ENCODE peak calls at places on chromosomes 5 and 9, in eight cellular contexts. F is HCT116, N is heart left ventricle, W is A549, X is HepG2, M is IMR-90, G is right lobe of liver, Z is upper lobe of left lung. C is an unnamed sample.

GRCh38 chr5:141850183-141850768 is 27.9 kb downstream of the PCDH1 start:
- ATAC-seq in F (peak; percentile 8), N (peak; percentile 22), W (peak; percentile 40), X (no peak), M (peak; percentile 24), G (peak; percentile 26), Z (peak; percentile 69), C (peak; percentile 17)

GRCh38 chr9:19114680-19115270 is 12.1 kb upstream of the HAUS6 start:
- ATAC-seq in F (no peak), N (no peak), W (no peak), X (peak; percentile 2), M (peak; percentile 24), G (peak; percentile 2), Z (no peak), C (no peak)

GRCh38 chr9:133134419-133135190 is 13.6 kb upstream of the RALGDS start:
- ATAC-seq in F (peak; percentile 1), N (no peak), W (no peak), X (no peak), M (no peak), G (no peak), Z (no peak), C (no peak)

GRCh38 chr5:105616599-105616998 is 2054.0 kb upstream of the NUDT12 start:
- ATAC-seq in F (no peak), N (no peak), W (no peak), X (no peak), M (no peak), G (no peak), Z (no peak), C (no peak)

GRCh38 chr9:100091650-100092049 is 7.2 kb downstream of the ERP44 start:
- ATAC-seq in F (no peak), N (no peak), W (no peak), X (no peak), M (no peak), G (no peak), Z (no peak), C (no peak)

GRCh38 chr9:127007638-127008037 is 93.1 kb downstream of the RALGPS1 start:
- ATAC-seq in F (no peak), N (no peak), W (no peak), X (no peak), M (no peak), G (no peak), Z (no peak), C (no peak)

GRCh38 chr9:129036923-129037766 is 719 bp downstream of the MIGA2 start:
- ATAC-seq in F (no peak), N (no peak), W (peak; percentile 11), X (peak; percentile 61), M (no peak), G (no peak), Z (no peak), C (no peak)

GRCh38 chr9:105051897-105052296 is 123.9 kb upstream of the ABCA1 start:
- ATAC-seq in F (no peak), N (no peak), W (no peak), X (no peak), M (no peak), G (no peak), Z (peak; percentile 52), C (no peak)

GRCh38 chr9:134571946-134572914 is 69.4 kb upstream of the COL5A1 start:
- ATAC-seq in F (peak; percentile 60), N (no peak), W (peak; percentile 72), X (peak; percentile 80), M (no peak), G (no peak), Z (peak; percentile 41), C (no peak)

GRCh38 chr5:133400831-133401351 is 211.4 kb downstream of the FSTL4 start:
- ATAC-seq in F (no peak), N (no peak), W (no peak), X (no peak), M (no peak), G (no peak), Z (no peak), C (no peak)

GRCh38 chr9:31394040-31394473 is 990.4 kb upstream of the ACO1 start:
- ATAC-seq in F (no peak), N (no peak), W (no peak), X (no peak), M (no peak), G (no peak), Z (no peak), C (no peak)

GRCh38 chr9:35546853-35547252 is 56.9 kb downstream of the RUSC2 start:
- ATAC-seq in F (no peak), N (no peak), W (peak; percentile 23), X (no peak), M (no peak), G (peak; percentile 15), Z (peak; percentile 13), C (peak; percentile 7)

GRCh38 chr5:75337366-75338021 is 474 bp downstream of the HMGCR start:
- ATAC-seq in F (peak; percentile 2), N (no peak), W (peak; percentile 12), X (peak; percentile 0), M (peak; percentile 8), G (peak; percentile 3), Z (peak; percentile 33), C (peak; percentile 1)

GRCh38 chr9:121619989-121620673 is 31.3 kb upstream of the DAB2IP start:
- ATAC-seq in F (no peak), N (peak; percentile 61), W (no peak), X (no peak), M (no peak), G (peak; percentile 50), Z (no peak), C (peak; percentile 71)

GRCh38 chr5:112532654-112533314 is 113.7 kb upstream of the EPB41L4A start:
- ATAC-seq in F (no peak), N (no peak), W (no peak), X (no peak), M (no peak), G (no peak), Z (peak; percentile 34), C (no peak)

GRCh38 chr5:143713331-143714032 is 98.5 kb upstream of the HMHB1 start:
- ATAC-seq in F (no peak), N (no peak), W (no peak), X (no peak), M (peak; percentile 46), G (no peak), Z (peak; percentile 58), C (no peak)

GRCh38 chr5:152689275-152689711 is 284.2 kb upstream of the NMUR2 start:
- ATAC-seq in F (no peak), N (no peak), W (no peak), X (no peak), M (no peak), G (no peak), Z (no peak), C (no peak)

GRCh38 chr5:39765381-39765780 is 340.6 kb upstream of the DAB2 start:
- ATAC-seq in F (no peak), N (no peak), W (no peak), X (no peak), M (peak; percentile 18), G (no peak), Z (peak; percentile 37), C (no peak)

GRCh38 chr9:91500509-91501011 is 76.9 kb upstream of the NFIL3 start:
- ATAC-seq in F (peak; percentile 84), N (no peak), W (peak; percentile 97), X (no peak), M (peak; percentile 89), G (no peak), Z (peak; percentile 86), C (no peak)

GRCh38 chr9:101029300-101030021 is 934 bp downstream of the PLPPR1 start:
- ATAC-seq in F (no peak), N (no peak), W (no peak), X (peak; percentile 31), M (no peak), G (peak; percentile 4), Z (no peak), C (no peak)

GRCh38 chr9:132586830-132587483 is 4.6 kb downstream of the BARHL1 start:
- ATAC-seq in F (no peak), N (no peak), W (no peak), X (no peak), M (no peak), G (no peak), Z (no peak), C (no peak)

GRCh38 chr5:150600951-150601773 is 39.3 kb upstream of the SYNPO start:
- ATAC-seq in F (no peak), N (no peak), W (no peak), X (no peak), M (no peak), G (peak; percentile 6), Z (no peak), C (no peak)

GRCh38 chr5:132073231-132074013 is at the start of gene CSF2:
- ATAC-seq in F (peak; percentile 30), N (no peak), W (peak; percentile 44), X (peak; percentile 61), M (peak; percentile 28), G (peak; percentile 25), Z (no peak), C (no peak)

DNA sequence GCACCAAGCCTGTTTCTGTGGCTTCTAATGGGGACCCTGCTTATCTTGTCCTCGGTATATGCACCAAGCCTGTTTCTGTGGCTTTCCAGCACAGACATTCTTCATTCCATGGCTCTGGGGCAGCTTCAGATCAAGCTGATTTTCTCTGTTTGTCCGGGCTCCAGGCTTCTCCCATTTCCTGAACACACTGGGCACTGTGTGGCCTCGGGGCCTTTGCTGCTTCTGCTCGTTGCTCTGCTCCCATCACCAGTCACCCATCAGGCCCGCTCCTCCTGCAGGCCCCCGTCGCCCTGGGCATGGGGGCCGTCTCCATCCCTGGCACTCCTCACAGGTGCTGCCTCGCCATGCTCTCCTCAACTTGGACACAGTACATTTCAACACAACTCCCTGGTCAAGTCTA is 30.6 kb downstream of the ZNF354A start:
- ATAC-seq in F (no peak), N (no peak), W (no peak), X (no peak), M (no peak), G (no peak), Z (no peak), C (no peak)
- H3K9me3 ChIP-seq in F (no peaks in the 10 kb centered on the region), N (peaks cover 33% of the 10 kb centered on the region), W (peaks cover 38% of the 10 kb centered on the region), X (peaks cover 9% of the 10 kb centered on the region), M (peaks cover 37% of the 10 kb centered on the region), G (no peaks in the 10 kb centered on the region), Z (peaks cover 19% of the 10 kb centered on the region), C (peaks cover 57% of the 10 kb centered on the region)

GRCh38 chr9:5493597-5494511 is 16.5 kb upstream of the PDCD1LG2 start:
- ATAC-seq in F (no peak), N (no peak), W (peak; percentile 78), X (no peak), M (peak; percentile 90), G (peak; percentile 85), Z (peak; percentile 87), C (peak; percentile 58)
- TF ChIP-seq POLR2A in F (no peak), N (no peak), W (no peak), X (no peak), M (no peak), G (no peak), Z (no peak), C (no peak)

DNA sequence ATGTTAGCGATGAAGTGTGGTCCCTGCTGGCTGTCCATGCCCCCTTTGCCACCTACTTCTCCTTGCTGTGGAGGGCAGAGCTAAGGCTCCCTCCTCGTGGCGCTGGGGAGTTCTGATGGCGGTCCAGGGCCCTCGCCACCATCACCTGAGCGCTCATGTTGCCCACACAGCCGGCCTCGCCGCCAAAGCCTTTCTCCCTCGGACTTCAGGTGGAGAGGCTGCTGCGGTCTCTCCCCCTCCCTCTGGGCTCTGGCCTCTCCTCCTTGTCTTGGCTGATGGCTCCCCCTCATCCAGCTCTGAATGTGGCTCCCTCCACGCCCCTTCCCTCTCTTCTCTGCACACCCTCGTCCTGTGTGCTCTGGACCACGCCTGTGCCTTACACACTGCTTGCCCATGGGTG is 14.5 kb upstream of the LPCAT1 start:
- ATAC-seq in F (no peak), N (no peak), W (no peak), X (no peak), M (no peak), G (no peak), Z (no peak), C (no peak)
- H3K9me3 ChIP-seq in F (no peaks in the 10 kb centered on the region), N (no peaks in the 10 kb centered on the region), W (peaks cover 5% of the 10 kb centered on the region), X (no peaks in the 10 kb centered on the region), M (no peaks in the 10 kb centered on the region), G (no peaks in the 10 kb centered on the region), Z (no peaks in the 10 kb centered on the region), C (no peaks in the 10 kb centered on the region)

GRCh38 chr9:76218151-76218867 is 175.9 kb downstream of the RFK start:
- ATAC-seq in F (no peak), N (no peak), W (no peak), X (no peak), M (no peak), G (no peak), Z (no peak), C (no peak)
- TF ChIP-seq POLR2A in F (no peak), N (no peak), W (no peak), X (no peak), M (no peak), G (no peak), Z (no peak), C (no peak)